ENCODE peak calls at places on chromosomes 7 and 10, in six cellular contexts. One of them, this sample, is unnamed.

GRCh38 chr10:119737827-119738226 is 12.0 kb downstream of the INPP5F start:
- DNase-seq in neuronal stem cell: no peak
- DNase-seq in H9: no peak
- DNase-seq in IMR-90: peak
- DNase-seq in H1: no peak
- DNase-seq in trophoblast cell: peak
- DNase-seq in this sample: peak

GRCh38 chr7:10919923-10920322 is 53.7 kb upstream of the PHF14 start:
- DNase-seq in neuronal stem cell: no peak
- DNase-seq in H9: no peak
- DNase-seq in IMR-90: no peak
- DNase-seq in H1: no peak
- DNase-seq in trophoblast cell: no peak
- DNase-seq in this sample: no peak

GRCh38 chr7:118713039-118713438 is 488.5 kb downstream of the ANKRD7 start:
- DNase-seq in neuronal stem cell: no peak
- DNase-seq in H9: no peak
- DNase-seq in IMR-90: no peak
- DNase-seq in H1: no peak
- DNase-seq in trophoblast cell: no peak
- DNase-seq in this sample: no peak

GRCh38 chr7:17781491-17782215 is 158.6 kb downstream of the SNX13 start:
- DNase-seq in neuronal stem cell: no peak
- DNase-seq in H9: no peak
- DNase-seq in IMR-90: peak
- DNase-seq in H1: no peak
- DNase-seq in trophoblast cell: no peak
- DNase-seq in this sample: peak

GRCh38 chr10:104795411-104795810 is 154.3 kb downstream of the SORCS3 start:
- DNase-seq in neuronal stem cell: no peak
- DNase-seq in H9: no peak
- DNase-seq in IMR-90: no peak
- DNase-seq in H1: no peak
- DNase-seq in trophoblast cell: peak
- DNase-seq in this sample: no peak

GRCh38 chr7:77391230-77391629 is 24.9 kb downstream of the GSAP start:
- DNase-seq in neuronal stem cell: no peak
- DNase-seq in H9: no peak
- DNase-seq in IMR-90: no peak
- DNase-seq in H1: no peak
- DNase-seq in trophoblast cell: no peak
- DNase-seq in this sample: no peak

GRCh38 chr7:92632791-92633190 is 42.6 kb upstream of the FAM133B start:
- DNase-seq in neuronal stem cell: no peak
- DNase-seq in H9: no peak
- DNase-seq in IMR-90: no peak
- DNase-seq in H1: no peak
- DNase-seq in trophoblast cell: no peak
- DNase-seq in this sample: no peak

GRCh38 chr7:80724249-80724871 is 85.9 kb downstream of the CD36 start:
- DNase-seq in neuronal stem cell: no peak
- DNase-seq in H9: no peak
- DNase-seq in IMR-90: peak
- DNase-seq in H1: no peak
- DNase-seq in trophoblast cell: peak
- DNase-seq in this sample: peak

GRCh38 chr10:112689327-112689726 is 242.3 kb downstream of the VTI1A start:
- DNase-seq in neuronal stem cell: peak
- DNase-seq in H9: peak
- DNase-seq in IMR-90: peak
- DNase-seq in H1: no peak
- DNase-seq in trophoblast cell: no peak
- DNase-seq in this sample: peak

GRCh38 chr7:28830831-28831230 is 127.3 kb downstream of the TRIL start:
- DNase-seq in neuronal stem cell: no peak
- DNase-seq in H9: no peak
- DNase-seq in IMR-90: no peak
- DNase-seq in H1: no peak
- DNase-seq in trophoblast cell: no peak
- DNase-seq in this sample: no peak

GRCh38 chr10:112713411-112713810 is 236.6 kb upstream of the TCF7L2 start:
- DNase-seq in neuronal stem cell: no peak
- DNase-seq in H9: no peak
- DNase-seq in IMR-90: peak
- DNase-seq in H1: no peak
- DNase-seq in trophoblast cell: peak
- DNase-seq in this sample: no peak

GRCh38 chr10:44390585-44391072 is 5.7 kb upstream of the CXCL12 start:
- DNase-seq in neuronal stem cell: no peak
- DNase-seq in H9: no peak
- DNase-seq in IMR-90: no peak
- DNase-seq in H1: no peak
- DNase-seq in trophoblast cell: no peak
- DNase-seq in this sample: no peak

GRCh38 chr7:19681596-19681995 is 27.2 kb downstream of the POLR1F start:
- DNase-seq in neuronal stem cell: no peak
- DNase-seq in H9: no peak
- DNase-seq in IMR-90: no peak
- DNase-seq in H1: no peak
- DNase-seq in trophoblast cell: no peak
- DNase-seq in this sample: no peak

GRCh38 chr7:105037319-105037718 is 23.3 kb downstream of the KMT2E start:
- DNase-seq in neuronal stem cell: no peak
- DNase-seq in H9: no peak
- DNase-seq in IMR-90: no peak
- DNase-seq in H1: no peak
- DNase-seq in trophoblast cell: no peak
- DNase-seq in this sample: no peak

GRCh38 chr7:157271991-157272324 is 64.8 kb upstream of the DNAJB6 start:
- DNase-seq in neuronal stem cell: no peak
- DNase-seq in H9: no peak
- DNase-seq in IMR-90: peak
- DNase-seq in H1: no peak
- DNase-seq in trophoblast cell: no peak
- DNase-seq in this sample: peak

GRCh38 chr10:67785098-67785497 is 52.9 kb downstream of the DNAJC12 start:
- DNase-seq in neuronal stem cell: no peak
- DNase-seq in H9: no peak
- DNase-seq in IMR-90: no peak
- DNase-seq in H1: no peak
- DNase-seq in trophoblast cell: no peak
- DNase-seq in this sample: no peak

GRCh38 chr7:51590746-51591145 is 274.1 kb upstream of the COBL start:
- DNase-seq in neuronal stem cell: no peak
- DNase-seq in H9: peak
- DNase-seq in IMR-90: no peak
- DNase-seq in H1: peak
- DNase-seq in trophoblast cell: no peak
- DNase-seq in this sample: no peak

GRCh38 chr7:85659364-85659763 is 472.5 kb upstream of the SEMA3D start:
- DNase-seq in neuronal stem cell: no peak
- DNase-seq in H9: no peak
- DNase-seq in IMR-90: peak
- DNase-seq in H1: no peak
- DNase-seq in trophoblast cell: no peak
- DNase-seq in this sample: no peak

GRCh38 chr10:125062244-125063208 is 97.8 kb downstream of the CTBP2 start:
- DNase-seq in neuronal stem cell: no peak
- DNase-seq in H9: no peak
- DNase-seq in IMR-90: no peak
- DNase-seq in H1: no peak
- DNase-seq in trophoblast cell: no peak
- DNase-seq in this sample: no peak

GRCh38 chr10:12050528-12050927 is 7.9 kb upstream of the UPF2 start:
- DNase-seq in neuronal stem cell: no peak
- DNase-seq in H9: no peak
- DNase-seq in IMR-90: no peak
- DNase-seq in H1: no peak
- DNase-seq in trophoblast cell: no peak
- DNase-seq in this sample: no peak

GRCh38 chr10:7817984-7818294 is 366 bp upstream of the TAF3 start:
- DNase-seq in neuronal stem cell: no peak
- DNase-seq in H9: no peak
- DNase-seq in IMR-90: no peak
- DNase-seq in H1: no peak
- DNase-seq in trophoblast cell: no peak
- DNase-seq in this sample: no peak

GRCh38 chr10:20489961-20490360 is 407.1 kb downstream of the NEBL start:
- DNase-seq in neuronal stem cell: no peak
- DNase-seq in H9: no peak
- DNase-seq in IMR-90: no peak
- DNase-seq in H1: no peak
- DNase-seq in trophoblast cell: peak
- DNase-seq in this sample: peak

GRCh38 chr10:132942101-132942739 is at the start of gene CFAP46:
- DNase-seq in neuronal stem cell: peak
- DNase-seq in H9: peak
- DNase-seq in IMR-90: peak
- DNase-seq in H1: no peak
- DNase-seq in trophoblast cell: no peak
- DNase-seq in this sample: peak

GRCh38 chr10:92419740-92420553 is 129.0 kb downstream of the MARCHF5 start:
- DNase-seq in neuronal stem cell: no peak
- DNase-seq in H9: peak
- DNase-seq in IMR-90: peak
- DNase-seq in H1: peak
- DNase-seq in trophoblast cell: peak
- DNase-seq in this sample: peak

GRCh38 chr10:65793738-65794425 is 1132.0 kb upstream of the LRRTM3 start:
- DNase-seq in neuronal stem cell: no peak
- DNase-seq in H9: no peak
- DNase-seq in IMR-90: no peak
- DNase-seq in H1: no peak
- DNase-seq in trophoblast cell: no peak
- DNase-seq in this sample: no peak

GRCh38 chr10:73494213-73494612 is 1.6 kb downstream of the PPP3CB start:
- DNase-seq in neuronal stem cell: no peak
- DNase-seq in H9: no peak
- DNase-seq in IMR-90: no peak
- DNase-seq in H1: no peak
- DNase-seq in trophoblast cell: peak
- DNase-seq in this sample: peak

GRCh38 chr10:79084012-79084971 is 15.5 kb downstream of the ZMIZ1 start:
- DNase-seq in neuronal stem cell: no peak
- DNase-seq in H9: no peak
- DNase-seq in IMR-90: peak
- DNase-seq in H1: no peak
- DNase-seq in trophoblast cell: peak
- DNase-seq in this sample: peak

GRCh38 chr10:30200019-30200415 is 140.6 kb upstream of the JCAD start:
- DNase-seq in neuronal stem cell: no peak
- DNase-seq in H9: no peak
- DNase-seq in IMR-90: no peak
- DNase-seq in H1: no peak
- DNase-seq in trophoblast cell: no peak
- DNase-seq in this sample: no peak

GRCh38 chr7:2967705-2968104 is 76.0 kb downstream of the CARD11 start:
- DNase-seq in neuronal stem cell: no peak
- DNase-seq in H9: no peak
- DNase-seq in IMR-90: no peak
- DNase-seq in H1: no peak
- DNase-seq in trophoblast cell: no peak
- DNase-seq in this sample: no peak

GRCh38 chr10:12782537-12782936 is 219.0 kb downstream of the CCDC3 start:
- DNase-seq in neuronal stem cell: peak
- DNase-seq in H9: peak
- DNase-seq in IMR-90: peak
- DNase-seq in H1: no peak
- DNase-seq in trophoblast cell: peak
- DNase-seq in this sample: peak

GRCh38 chr7:102271158-102271798 is 15.4 kb upstream of the SH2B2 start:
- DNase-seq in neuronal stem cell: no peak
- DNase-seq in H9: no peak
- DNase-seq in IMR-90: no peak
- DNase-seq in H1: no peak
- DNase-seq in trophoblast cell: no peak
- DNase-seq in this sample: no peak

DNA sequence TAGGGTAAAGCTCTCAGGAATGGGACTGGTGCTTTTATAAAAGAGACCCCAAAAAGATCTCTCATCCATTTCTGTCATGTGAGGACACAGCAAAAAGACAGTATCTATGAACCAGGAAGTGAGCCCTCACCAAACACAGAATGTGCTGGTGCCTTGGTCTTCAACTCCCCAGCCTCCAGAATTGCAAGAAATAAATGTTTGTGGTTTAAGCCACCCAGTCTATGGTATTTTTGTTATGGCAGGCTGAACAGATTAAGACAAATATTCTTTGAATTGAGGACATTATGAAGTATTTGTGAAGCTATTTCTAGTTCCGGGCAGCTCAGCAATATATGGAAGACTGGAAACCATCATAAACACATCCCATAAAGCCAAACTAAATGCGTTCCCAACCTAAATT is 153.7 kb downstream of the GALNT17 start:
- DNase-seq in neuronal stem cell: no peak
- DNase-seq in H9: no peak
- DNase-seq in IMR-90: no peak
- DNase-seq in H1: no peak
- DNase-seq in trophoblast cell: no peak
- DNase-seq in this sample: no peak
- H4K8ac ChIP-seq in neuronal stem cell: no peak
- H4K8ac ChIP-seq in H9: no peak
- H4K8ac ChIP-seq in IMR-90: no peak
- H4K8ac ChIP-seq in H1: no peak
- H4K8ac ChIP-seq in trophoblast cell: no peak
- H4K8ac ChIP-seq in this sample: no peak

GRCh38 chr10:130135676-130136213 is 446 bp upstream of the GLRX3 start:
- DNase-seq in neuronal stem cell: no peak
- DNase-seq in H9: no peak
- DNase-seq in IMR-90: no peak
- DNase-seq in H1: no peak
- DNase-seq in trophoblast cell: no peak
- DNase-seq in this sample: no peak
- H2AFZ ChIP-seq in neuronal stem cell: peak
- H2AFZ ChIP-seq in H9: no peak
- H2AFZ ChIP-seq in IMR-90: peak
- H2AFZ ChIP-seq in H1: no peak
- H2AFZ ChIP-seq in trophoblast cell: peak
- H2AFZ ChIP-seq in this sample: peak

GRCh38 chr7:4774804-4775280 is 581 bp upstream of the AP5Z1 start:
- DNase-seq in neuronal stem cell: no peak
- DNase-seq in H9: no peak
- DNase-seq in IMR-90: peak
- DNase-seq in H1: no peak
- DNase-seq in trophoblast cell: peak
- DNase-seq in this sample: no peak
- H4K8ac ChIP-seq in neuronal stem cell: peak
- H4K8ac ChIP-seq in H9: no peak
- H4K8ac ChIP-seq in IMR-90: peak
- H4K8ac ChIP-seq in H1: peak
- H4K8ac ChIP-seq in trophoblast cell: peak
- H4K8ac ChIP-seq in this sample: peak

DNA sequence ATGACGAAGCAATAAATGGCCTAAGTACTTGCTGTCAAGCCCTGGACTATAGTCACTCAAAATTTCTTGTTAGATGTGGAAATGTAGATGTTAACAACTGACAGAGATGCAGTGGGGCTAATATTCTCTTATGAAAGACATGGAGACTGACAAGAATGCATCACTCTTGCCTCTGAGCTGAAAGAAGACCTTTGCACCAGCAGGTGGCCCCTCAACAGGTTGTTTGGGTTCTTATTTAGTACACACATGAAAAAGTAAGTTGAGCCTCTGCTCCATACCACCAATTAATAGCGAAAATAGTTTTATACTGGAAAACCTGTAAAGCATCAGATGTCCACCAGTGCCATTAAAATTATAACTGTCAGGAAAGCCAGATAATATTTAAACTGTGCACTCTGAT is 26.2 kb upstream of the FAM13C start:
- DNase-seq in neuronal stem cell: no peak
- DNase-seq in H9: no peak
- DNase-seq in IMR-90: no peak
- DNase-seq in H1: no peak
- DNase-seq in trophoblast cell: no peak
- DNase-seq in this sample: no peak
- H2AFZ ChIP-seq in neuronal stem cell: no peak
- H2AFZ ChIP-seq in H9: no peak
- H2AFZ ChIP-seq in IMR-90: no peak
- H2AFZ ChIP-seq in H1: no peak
- H2AFZ ChIP-seq in trophoblast cell: no peak
- H2AFZ ChIP-seq in this sample: no peak